ENCODE peak calls at places on chromosomes 4 and X, in four cellular contexts. N is K562, J is IMR-90, H is ovary. B is an unnamed sample.

GRCh38 chr4:138636791-138637190 is 378.8 kb upstream of the NOCT start:
- DNase-seq in J (no peak), H (no peak), N (no peak), B (no peak)

GRCh38 chr4:2962614-2963184 is 507 bp downstream of the NOP14 start:
- DNase-seq in N (peak; percentile 45), J (peak; percentile 38), H (no peak), B (peak; percentile 20)

GRCh38 chr4:137677851-137678250 is 145.6 kb upstream of the PCDH18 start:
- DNase-seq in N (no peak), H (no peak), J (peak; percentile 85), B (no peak)

GRCh38 chr4:113686950-113687718 is 74.4 kb downstream of the CAMK2D start:
- DNase-seq in N (no peak), J (peak; percentile 55), H (no peak), B (no peak)

GRCh38 chr4:6262176-6262575 is 7.5 kb upstream of the WFS1 start:
- DNase-seq in J (no peak), H (no peak), N (no peak), B (no peak)

GRCh38 chrX:150182176-150182575 is 180.9 kb upstream of the MAMLD1 start:
- DNase-seq in N (no peak), J (peak; percentile 21), H (no peak), B (no peak)

GRCh38 chr4:1169691-1170096 is 2.7 kb downstream of the SPON2 start:
- DNase-seq in H (peak; percentile 21), N (no peak), J (no peak), B (no peak)

GRCh38 chr4:15234101-15234500 is 193.7 kb upstream of the C1QTNF7 start:
- DNase-seq in N (no peak), J (peak; percentile 93), H (no peak), B (no peak)

GRCh38 chr4:142449771-142450373 is 396.2 kb downstream of the INPP4B start:
- DNase-seq in N (no peak), H (no peak), J (no peak), B (no peak)

GRCh38 chr4:11149612-11150259 is 279.0 kb downstream of the HS3ST1 start:
- DNase-seq in J (no peak), N (no peak), H (no peak), B (no peak)

GRCh38 chrX:68847172-68847571 is 18.4 kb downstream of the EFNB1 start:
- DNase-seq in J (no peak), H (no peak), N (no peak), B (no peak)

GRCh38 chr4:4392501-4393183 is 5.7 kb downstream of the NSG1 start:
- DNase-seq in N (no peak), H (no peak), J (no peak), B (no peak)

GRCh38 chrX:40003071-40003981 is 94.4 kb downstream of the BCOR start:
- DNase-seq in H (no peak), J (peak; percentile 17), N (no peak), B (no peak)

GRCh38 chrX:123310112-123310511 is 126.0 kb downstream of the GRIA3 start:
- DNase-seq in H (no peak), J (no peak), N (no peak), B (no peak)

DNA sequence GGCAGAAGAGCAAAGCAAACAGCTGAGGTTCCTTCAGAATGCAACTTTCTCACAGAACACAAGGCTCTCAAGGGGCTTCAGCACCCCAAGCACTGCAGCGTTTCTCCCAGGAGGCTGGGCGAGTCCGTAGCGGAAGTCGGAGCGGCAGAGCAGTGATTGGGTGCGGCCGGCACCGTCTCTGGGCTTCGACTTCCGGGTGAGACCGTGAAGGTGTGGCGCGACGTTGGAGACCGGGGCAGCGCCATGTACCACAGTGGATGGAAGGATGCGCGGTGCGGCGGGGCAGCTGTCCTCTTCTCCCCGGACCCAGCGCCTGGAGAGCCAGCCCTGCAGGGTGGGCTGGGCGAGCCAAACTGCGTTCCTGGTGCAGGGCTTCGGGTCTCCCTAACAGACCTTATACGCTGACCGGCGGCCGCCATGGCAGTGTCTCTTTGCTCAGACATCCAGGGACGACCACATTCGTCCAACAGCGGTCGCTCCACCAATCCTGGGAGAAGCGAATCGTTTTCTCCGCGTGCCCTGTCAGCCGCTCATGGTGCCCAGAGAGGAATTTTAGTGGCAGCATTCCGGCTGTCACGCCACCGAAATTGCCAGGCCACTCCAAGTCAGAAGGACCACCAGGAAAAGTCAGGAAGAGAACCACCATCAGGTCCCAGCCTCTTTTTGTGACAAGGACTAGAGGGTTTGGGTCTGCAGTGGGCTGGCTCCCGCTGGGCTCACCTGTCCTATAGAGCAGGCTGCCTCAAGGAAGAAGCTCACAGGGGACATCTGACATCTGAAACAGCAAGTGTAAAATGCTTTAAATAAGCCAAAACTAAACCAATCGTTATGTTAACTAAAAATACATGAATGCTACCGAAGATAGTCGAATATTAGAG is 20.5 kb downstream of the TRIM61 start:
- DNase-seq in H (peak; percentile 45), N (peak; percentile 55), J (peak; percentile 65), B (peak; percentile 24)
- TF ChIP-seq POLR2A in H (no peak), N (no peak), J (no peak), B (no peak)

DNA sequence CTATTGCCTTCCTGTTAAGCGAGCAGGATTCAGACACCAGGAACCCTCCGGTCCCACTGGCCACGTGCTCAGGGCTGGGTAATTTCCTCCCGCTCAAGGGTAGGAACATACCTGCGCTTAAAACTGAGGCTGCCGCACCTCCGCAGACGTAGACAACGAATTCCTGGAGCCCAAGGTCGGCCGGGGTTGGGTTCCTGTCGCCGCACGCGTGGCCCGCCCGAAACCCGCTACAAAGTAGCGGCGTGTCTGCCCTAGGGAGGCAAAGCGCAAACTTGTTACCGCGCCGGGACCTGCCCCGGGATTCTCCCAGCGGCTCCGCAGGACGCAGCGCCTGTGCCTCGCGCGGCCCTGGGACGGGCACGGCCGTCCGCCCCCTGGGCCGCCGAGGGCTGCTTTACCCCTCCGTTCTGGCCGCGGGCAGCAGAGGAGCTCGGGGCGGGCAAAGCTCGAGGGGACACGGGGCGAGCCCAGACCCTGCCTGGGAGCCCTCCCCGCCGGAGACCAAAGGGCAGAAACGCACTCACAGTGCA is 341 bp downstream of the ERVMER34-1 start:
- DNase-seq in J (no peak), N (no peak), H (peak; percentile 22), B (no peak)
- H3K4me3 ChIP-seq in J (peak overlapping the region; percentile 48), N (no peak overlapping the region), H (peak overlapping the region; percentile 44), B (peak overlapping the region; percentile 44)

GRCh38 chr4:7810792-7811535 is 128.7 kb downstream of the AFAP1 start:
- DNase-seq in N (no peak), H (no peak), J (no peak), B (no peak)
- H3K4me1 ChIP-seq in N (no peaks in the 10 kb centered on the region), H (peaks cover 14% of the 10 kb centered on the region), J (peaks cover 49% of the 10 kb centered on the region), B (peaks cover 24% of the 10 kb centered on the region)

GRCh38 chr4:121823505-121824170 is at the start of gene CCNA2:
- DNase-seq in J (peak; percentile 96), N (peak; percentile 96), H (peak; percentile 95), B (peak; percentile 98)
- TF ChIP-seq POLR2A in J (peak; percentile 46), N (peak; percentile 95), H (no peak), B (peak; percentile 54)

GRCh38 chrX:131818297-131818936 is 204.7 kb upstream of the STK26 start:
- DNase-seq in J (no peak), N (no peak), H (no peak), B (no peak)

GRCh38 chrX:131812847-131813825 is 210.0 kb upstream of the STK26 start:
- DNase-seq in N (peak; percentile 68), J (peak; percentile 79), H (peak; percentile 82), B (no peak)

GRCh38 chrX:131821945-131822622 is 201.0 kb upstream of the STK26 start:
- DNase-seq in N (no peak), J (peak; percentile 85), H (peak; percentile 78), B (no peak)

GRCh38 chrX:131816551-131817136 is 206.5 kb upstream of the STK26 start:
- DNase-seq in H (peak; percentile 86), N (no peak), J (peak; percentile 74), B (no peak)
- H3K4me3 ChIP-seq in H (peak overlapping the region; percentile 19), N (no peak overlapping the region), J (peak overlapping the region; percentile 50), B (no peak overlapping the region)

DNA sequence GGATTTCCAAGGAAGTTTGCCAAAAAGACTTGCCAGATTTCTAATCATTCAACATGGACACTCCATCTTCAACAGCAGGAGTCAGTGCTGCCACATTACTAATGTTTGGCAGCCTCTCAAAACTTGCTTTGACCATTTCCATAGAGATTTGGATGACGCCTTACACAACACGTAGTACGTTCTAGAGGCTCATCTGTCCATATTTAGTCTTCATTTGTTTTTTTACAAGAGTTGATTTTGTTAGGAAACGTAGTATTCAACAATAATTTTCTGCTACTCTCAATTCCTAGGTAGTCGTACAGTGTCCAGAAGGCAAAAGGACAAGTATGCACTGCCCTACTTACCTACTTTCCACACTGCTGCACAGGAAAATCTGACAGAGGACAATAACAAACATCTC is 117.4 kb downstream of the SNCA start:
- DNase-seq in J (no peak), H (no peak), N (no peak), B (no peak)
- H3K4me1 ChIP-seq in J (peaks cover 2% of the 10 kb centered on the region), H (no peaks in the 10 kb centered on the region), N (no peaks in the 10 kb centered on the region), B (no peaks in the 10 kb centered on the region)